ENCODE peak calls at places on chromosomes 13 and 19, in nine cellular contexts. P, W, S, X, D, C, A, Z and N are unnamed samples.

GRCh38 chr19:52155596-52156359 is 15.6 kb downstream of the ZNF836 start:
- DNase-seq in P (no peak), W (no peak), S (no peak), X (no peak), D (no peak), C (no peak), A (no peak), Z (no peak), N (no peak)

GRCh38 chr19:33285441-33285927 is 16.9 kb downstream of the CEBPA start:
- DNase-seq in P (no peak), W (no peak), S (no peak), X (no peak), D (no peak), C (no peak), A (no peak), Z (no peak), N (no peak)

GRCh38 chr19:3368848-3369336 is 2.5 kb downstream of the NFIC start:
- DNase-seq in P (no peak), W (no peak), S (no peak), X (no peak), D (no peak), C (no peak), A (no peak), Z (no peak), N (no peak)

GRCh38 chr13:40993119-40993518 is 26.0 kb downstream of the ELF1 start:
- DNase-seq in P (no peak), W (no peak), S (no peak), X (no peak), D (no peak), C (peak), A (no peak), Z (no peak), N (no peak)

GRCh38 chr19:2785244-2786000 is at the start of gene THOP1:
- DNase-seq in P (peak), W (peak), S (peak), X (peak), D (peak), C (peak), A (peak), Z (peak), N (peak)

GRCh38 chr19:8320564-8321066 is 560 bp downstream of the NDUFA7 start:
- DNase-seq in P (no peak), W (peak), S (no peak), X (no peak), D (peak), C (peak), A (peak), Z (no peak), N (no peak)

GRCh38 chr13:51806571-51806970 is 2.6 kb upstream of the DHRS12 start:
- DNase-seq in P (no peak), W (no peak), S (no peak), X (no peak), D (peak), C (peak), A (no peak), Z (no peak), N (peak)

GRCh38 chr19:36489920-36490415 is 607 bp upstream of the ZNF566 start:
- DNase-seq in P (peak), W (peak), S (peak), X (no peak), D (peak), C (peak), A (no peak), Z (no peak), N (peak)

GRCh38 chr13:30033681-30034447 is 183.4 kb upstream of the UBL3 start:
- DNase-seq in P (no peak), W (no peak), S (no peak), X (no peak), D (no peak), C (no peak), A (no peak), Z (peak), N (peak)

GRCh38 chr19:11291415-11291814 is 4.5 kb upstream of the TSPAN16 start:
- DNase-seq in P (no peak), W (no peak), S (no peak), X (no peak), D (no peak), C (no peak), A (no peak), Z (no peak), N (no peak)

GRCh38 chr19:41969772-41970458 is 10.8 kb upstream of the RABAC1 start:
- DNase-seq in P (no peak), W (no peak), S (no peak), X (no peak), D (no peak), C (no peak), A (no peak), Z (no peak), N (no peak)

GRCh38 chr19:16457195-16457953 is 14.4 kb downstream of the EPS15L1 start:
- DNase-seq in P (no peak), W (no peak), S (peak), X (peak), D (no peak), C (peak), A (no peak), Z (peak), N (peak)

GRCh38 chr13:97621631-97622030 is 187.7 kb downstream of the RAP2A start:
- DNase-seq in P (no peak), W (no peak), S (no peak), X (no peak), D (no peak), C (no peak), A (no peak), Z (no peak), N (no peak)

GRCh38 chr19:1452802-1453524 is 3.0 kb downstream of the APC2 start:
- DNase-seq in P (no peak), W (no peak), S (no peak), X (no peak), D (no peak), C (no peak), A (no peak), Z (no peak), N (no peak)

GRCh38 chr13:26961890-26962615 is 201.5 kb upstream of the GPR12 start:
- DNase-seq in P (no peak), W (no peak), S (no peak), X (no peak), D (peak), C (no peak), A (no peak), Z (no peak), N (no peak)

GRCh38 chr13:79287994-79288795 is 117.9 kb downstream of the RBM26 start:
- DNase-seq in P (no peak), W (no peak), S (no peak), X (no peak), D (no peak), C (no peak), A (no peak), Z (no peak), N (no peak)

GRCh38 chr19:18053571-18054219 is 33.0 kb downstream of the IL12RB1 start:
- DNase-seq in P (no peak), W (no peak), S (no peak), X (no peak), D (no peak), C (peak), A (no peak), Z (peak), N (no peak)

GRCh38 chr19:2977686-2978466 is 512 bp downstream of the TLE6 start:
- DNase-seq in P (no peak), W (no peak), S (no peak), X (no peak), D (no peak), C (no peak), A (no peak), Z (no peak), N (no peak)

GRCh38 chr13:38941353-38941945 is 49.2 kb downstream of the STOML3 start:
- DNase-seq in P (no peak), W (no peak), S (no peak), X (no peak), D (no peak), C (no peak), A (no peak), Z (no peak), N (no peak)